ENCODE peak calls at places on chromosomes 6 and 20, in eight cellular contexts. M is left lung, U is M059J, S is anterior cingulate cortex, I is DND-41, H is NCI-H446, K is ovary, R is SIG-M5. G is an unnamed sample.

GRCh38 chr6:13272131-13273046 is 55.9 kb downstream of the TBC1D7 start:
- DNase-seq in M (peak), U (no peak), S (no peak), I (no peak), H (no peak), K (no peak), R (no peak), G (no peak)

GRCh38 chr6:50868466-50868865 is 49.8 kb downstream of the TFAP2B start:
- DNase-seq in M (no peak), U (no peak), S (no peak), I (no peak), H (no peak), K (no peak), R (no peak), G (no peak)

GRCh38 chr6:10561566-10562088 is 40.5 kb downstream of the GCNT2 start:
- DNase-seq in M (no peak), U (no peak), S (no peak), I (no peak), H (no peak), K (no peak), R (no peak), G (no peak)

GRCh38 chr6:85685713-85686112 is 43.0 kb upstream of the SYNCRIP start:
- DNase-seq in M (no peak), U (no peak), S (no peak), I (no peak), H (no peak), K (no peak), R (no peak), G (no peak)

GRCh38 chr6:164795091-164795490 is 514.3 kb downstream of the C6orf118 start:
- DNase-seq in M (no peak), U (no peak), S (no peak), I (no peak), H (peak), K (no peak), R (no peak), G (peak)

GRCh38 chr20:51800769-51801219 is 1.5 kb downstream of the SALL4 start:
- DNase-seq in M (peak), U (peak), S (no peak), I (no peak), H (no peak), K (no peak), R (no peak), G (peak)

GRCh38 chr6:153070756-153071155 is 60.3 kb downstream of the RGS17 start:
- DNase-seq in M (no peak), U (no peak), S (no peak), I (no peak), H (no peak), K (no peak), R (no peak), G (no peak)

GRCh38 chr6:9745476-9745875 is 669.4 kb downstream of the TFAP2A start:
- DNase-seq in M (no peak), U (peak), S (no peak), I (no peak), H (no peak), K (no peak), R (no peak), G (no peak)

GRCh38 chr6:18179770-18180393 is 24.7 kb downstream of the KDM1B start:
- DNase-seq in M (peak), U (no peak), S (no peak), I (no peak), H (no peak), K (no peak), R (no peak), G (no peak)

GRCh38 chr6:110769923-110770322 is 45.3 kb downstream of the CDK19 start:
- DNase-seq in M (no peak), U (no peak), S (no peak), I (no peak), H (no peak), K (no peak), R (no peak), G (no peak)

GRCh38 chr6:30480536-30481156 is 8.7 kb upstream of the HLA-E start:
- DNase-seq in M (no peak), U (peak), S (no peak), I (peak), H (no peak), K (no peak), R (no peak), G (no peak)

GRCh38 chr6:56902551-56903464 is 52.1 kb upstream of the BEND6 start:
- DNase-seq in M (no peak), U (peak), S (peak), I (no peak), H (peak), K (peak), R (no peak), G (peak)

GRCh38 chr6:51467231-51467952 is 620.0 kb downstream of the PKHD1 start:
- DNase-seq in M (no peak), U (no peak), S (no peak), I (no peak), H (no peak), K (no peak), R (no peak), G (no peak)

GRCh38 chr6:165325609-165326008 is 16.2 kb upstream of the C6orf118 start:
- DNase-seq in M (no peak), U (no peak), S (no peak), I (no peak), H (no peak), K (no peak), R (no peak), G (no peak)

GRCh38 chr6:119736680-119737079 is 387.1 kb upstream of the MAN1A1 start:
- DNase-seq in M (no peak), U (no peak), S (no peak), I (no peak), H (no peak), K (no peak), R (no peak), G (no peak)

GRCh38 chr20:21182832-21183563 is 57.1 kb downstream of the KIZ start:
- DNase-seq in M (no peak), U (peak), S (no peak), I (no peak), H (no peak), K (no peak), R (peak), G (no peak)

GRCh38 chr20:62805365-62805710 is 703 bp downstream of the OGFR start:
- DNase-seq in M (no peak), U (peak), S (no peak), I (peak), H (no peak), K (no peak), R (no peak), G (no peak)